ENCODE peak calls at places on chromosomes 5 and 9, in four cellular contexts. S, D, P and E are unnamed samples.

GRCh38 chr9:24801344-24801743 is 255.6 kb upstream of the IZUMO3 start:
- DNase-seq in S (no peak), D (no peak), P (no peak), E (no peak)

GRCh38 chr9:83441390-83441789 is 96.8 kb downstream of the FRMD3 start:
- DNase-seq in S (no peak), D (no peak), P (no peak), E (no peak)

GRCh38 chr9:101465330-101465915 is 29.8 kb upstream of the ALDOB start:
- DNase-seq in S (no peak), D (peak; percentile 77), P (peak; percentile 79), E (no peak)

GRCh38 chr9:98781588-98782383 is 14.6 kb downstream of the ANKS6 start:
- DNase-seq in S (no peak), D (peak; percentile 77), P (no peak), E (peak; percentile 41)

GRCh38 chr9:131426545-131426944 is 32.7 kb downstream of the PRRC2B start:
- DNase-seq in S (no peak), D (no peak), P (no peak), E (no peak)

GRCh38 chr5:75023368-75024159 is 28.8 kb downstream of the GCNT4 start:
- DNase-seq in S (no peak), D (no peak), P (no peak), E (no peak)

GRCh38 chr5:13511442-13511841 is 433.0 kb downstream of the DNAH5 start:
- DNase-seq in S (no peak), D (no peak), P (no peak), E (no peak)

GRCh38 chr5:129973716-129974426 is 69.6 kb downstream of the CHSY3 start:
- DNase-seq in S (no peak), D (no peak), P (no peak), E (no peak)

GRCh38 chr5:81530919-81531318 is 137.0 kb upstream of the ACOT12 start:
- DNase-seq in S (no peak), D (no peak), P (no peak), E (no peak)

GRCh38 chr9:131402738-131403492 is 9.0 kb downstream of the PRRC2B start:
- DNase-seq in S (no peak), D (peak; percentile 79), P (no peak), E (peak; percentile 1)

GRCh38 chr5:154826-155225 is 36.5 kb upstream of the LRRC14B start:
- DNase-seq in S (no peak), D (no peak), P (no peak), E (no peak)

GRCh38 chr9:87739546-87739945 is 13.6 kb downstream of the CTSL start:
- DNase-seq in S (no peak), D (no peak), P (no peak), E (no peak)

GRCh38 chr5:2876183-2876582 is 124.7 kb upstream of the IRX2 start:
- DNase-seq in S (no peak), D (no peak), P (no peak), E (no peak)

GRCh38 chr9:131034268-131034667 is 25.3 kb downstream of the LAMC3 start:
- DNase-seq in S (no peak), D (no peak), P (no peak), E (no peak)

GRCh38 chr9:33437235-33437634 is 10.2 kb downstream of the AQP3 start:
- DNase-seq in S (no peak), D (no peak), P (no peak), E (peak; percentile 15)

GRCh38 chr5:6408627-6409446 is 30.5 kb upstream of the MED10 start:
- DNase-seq in S (no peak), D (no peak), P (no peak), E (peak; percentile 25)

GRCh38 chr9:123026425-123026824 is 7.0 kb upstream of the GPR21 start:
- DNase-seq in S (no peak), D (no peak), P (no peak), E (no peak)

GRCh38 chr9:114007991-114008666 is 70.0 kb downstream of the AMBP start:
- DNase-seq in S (no peak), D (no peak), P (no peak), E (no peak)

GRCh38 chr9:136693490-136694162 is 6.4 kb upstream of the AGPAT2 start:
- DNase-seq in S (no peak), D (peak; percentile 86), P (no peak), E (peak; percentile 82)

GRCh38 chr5:81838307-81838906 is 87.5 kb upstream of the SSBP2 start:
- DNase-seq in S (no peak), D (peak; percentile 62), P (peak; percentile 73), E (peak; percentile 36)

GRCh38 chr5:15008476-15008875 is 136.9 kb upstream of the ANKH start:
- DNase-seq in S (no peak), D (peak; percentile 94), P (peak; percentile 63), E (no peak)

GRCh38 chr5:93929146-93929545 is 187.7 kb upstream of the POU5F2 start:
- DNase-seq in S (no peak), D (no peak), P (no peak), E (no peak)

GRCh38 chr5:11319851-11320580 is 559.0 kb upstream of the DAP start:
- DNase-seq in S (no peak), D (no peak), P (no peak), E (no peak)

GRCh38 chr5:66513130-66513529 is 83.1 kb upstream of the MAST4 start:
- DNase-seq in S (no peak), D (no peak), P (no peak), E (no peak)

GRCh38 chr5:176466245-176466871 is 18.2 kb downstream of the FAF2 start:
- DNase-seq in S (no peak), D (peak; percentile 61), P (no peak), E (no peak)

GRCh38 chr9:108209132-108209700 is 646.6 kb downstream of the ACTL7B start:
- DNase-seq in S (no peak), D (no peak), P (no peak), E (no peak)

GRCh38 chr5:84564311-84564710 is 179.6 kb upstream of the EDIL3 start:
- DNase-seq in S (no peak), D (no peak), P (peak; percentile 48), E (no peak)

GRCh38 chr9:135336722-135337490 is 142.7 kb upstream of the PPP1R26 start:
- DNase-seq in S (no peak), D (no peak), P (no peak), E (no peak)

GRCh38 chr9:135332516-135332915 is 147.1 kb upstream of the PPP1R26 start:
- DNase-seq in S (no peak), D (no peak), P (no peak), E (no peak)

GRCh38 chr9:135332979-135333748 is 146.4 kb upstream of the PPP1R26 start:
- DNase-seq in S (no peak), D (no peak), P (no peak), E (no peak)

GRCh38 chr9:135335691-135336181 is 143.8 kb upstream of the PPP1R26 start:
- DNase-seq in S (no peak), D (no peak), P (no peak), E (no peak)

GRCh38 chr9:135334953-135335460 is 144.6 kb upstream of the PPP1R26 start:
- DNase-seq in S (no peak), D (no peak), P (no peak), E (no peak)
- TF ChIP-seq JUNB in S (no peak), D (no peak), P (no peak), E (no peak)

DNA sequence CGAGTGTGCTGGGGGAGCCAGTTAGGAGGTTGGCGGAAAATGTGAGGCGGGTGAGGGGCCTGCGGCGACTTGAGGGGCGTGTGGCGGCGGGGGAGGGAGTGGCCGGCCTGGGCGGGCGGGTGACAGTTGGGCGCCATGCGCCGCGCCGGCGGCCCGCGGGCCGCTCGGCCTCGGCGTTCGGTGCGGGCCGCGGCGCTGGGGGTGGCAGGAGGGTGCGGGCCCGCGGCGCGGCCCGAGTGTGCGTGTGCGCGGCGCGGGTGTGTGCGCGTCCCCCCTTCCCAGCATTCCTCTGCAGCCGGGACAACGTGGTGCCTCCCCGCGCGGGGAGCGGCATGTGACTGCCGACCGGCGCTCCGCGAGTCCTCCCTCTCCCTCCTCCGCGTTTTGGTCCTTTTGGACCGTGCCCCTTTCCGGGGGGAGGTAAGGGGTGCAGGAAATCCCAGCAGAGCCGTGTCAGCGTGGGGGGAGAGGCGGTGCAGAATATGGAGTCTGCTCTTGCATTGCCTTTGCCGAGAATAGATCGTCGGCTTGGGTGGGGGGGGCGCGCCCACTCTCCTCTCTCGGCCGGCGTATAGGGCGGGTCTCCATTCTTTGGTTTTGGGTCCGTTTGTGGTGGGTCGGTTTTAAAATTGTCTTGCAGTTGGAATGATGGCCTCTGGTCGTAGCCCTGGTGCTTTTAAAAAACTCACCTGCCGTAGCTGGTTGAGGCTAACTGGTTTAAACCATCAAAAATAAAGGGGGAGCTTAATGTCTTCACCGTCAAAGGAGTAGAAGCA is 1.9 kb downstream of the LARP1 start:
- DNase-seq in S (no peak), D (peak; percentile 41), P (peak; percentile 56), E (peak; percentile 53)
- TF ChIP-seq JUNB in S (no peak), D (no peak), P (no peak), E (no peak)

DNA sequence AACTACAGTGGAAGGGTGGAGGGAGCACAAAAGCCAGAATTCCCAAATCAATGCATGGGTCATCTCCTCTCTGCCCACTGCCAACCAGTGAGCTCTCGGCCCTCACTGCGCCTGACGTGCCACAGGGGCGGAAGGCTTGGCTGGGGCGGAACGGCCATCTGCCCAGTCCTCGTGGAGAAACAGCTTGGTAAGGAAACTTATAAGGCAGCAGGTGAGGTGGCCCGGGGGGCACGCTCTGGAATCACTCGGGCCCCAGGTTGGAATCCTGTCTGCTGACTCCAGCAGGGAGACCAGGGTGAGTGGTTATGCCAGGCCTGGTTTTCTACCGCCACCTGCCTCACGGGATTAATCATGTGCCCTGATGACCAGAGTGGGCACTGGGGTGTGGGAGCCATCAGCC is 52.3 kb downstream of the VAV2 start:
- DNase-seq in S (no peak), D (no peak), P (no peak), E (no peak)
- TF ChIP-seq JUNB in S (no peak), D (no peak), P (no peak), E (no peak)

GRCh38 chr5:57497733-57498132 is 15.1 kb upstream of the ACTBL2 start:
- DNase-seq in S (no peak), D (no peak), P (no peak), E (no peak)

GRCh38 chr5:57504357-57504756 is 21.7 kb upstream of the ACTBL2 start:
- DNase-seq in S (no peak), D (peak; percentile 4), P (no peak), E (no peak)

GRCh38 chr5:57499262-57500050 is 16.8 kb upstream of the ACTBL2 start:
- DNase-seq in S (peak; percentile 44), D (peak; percentile 74), P (peak; percentile 89), E (peak; percentile 46)

GRCh38 chr5:57503433-57503832 is 20.8 kb upstream of the ACTBL2 start:
- DNase-seq in S (no peak), D (no peak), P (no peak), E (no peak)

DNA sequence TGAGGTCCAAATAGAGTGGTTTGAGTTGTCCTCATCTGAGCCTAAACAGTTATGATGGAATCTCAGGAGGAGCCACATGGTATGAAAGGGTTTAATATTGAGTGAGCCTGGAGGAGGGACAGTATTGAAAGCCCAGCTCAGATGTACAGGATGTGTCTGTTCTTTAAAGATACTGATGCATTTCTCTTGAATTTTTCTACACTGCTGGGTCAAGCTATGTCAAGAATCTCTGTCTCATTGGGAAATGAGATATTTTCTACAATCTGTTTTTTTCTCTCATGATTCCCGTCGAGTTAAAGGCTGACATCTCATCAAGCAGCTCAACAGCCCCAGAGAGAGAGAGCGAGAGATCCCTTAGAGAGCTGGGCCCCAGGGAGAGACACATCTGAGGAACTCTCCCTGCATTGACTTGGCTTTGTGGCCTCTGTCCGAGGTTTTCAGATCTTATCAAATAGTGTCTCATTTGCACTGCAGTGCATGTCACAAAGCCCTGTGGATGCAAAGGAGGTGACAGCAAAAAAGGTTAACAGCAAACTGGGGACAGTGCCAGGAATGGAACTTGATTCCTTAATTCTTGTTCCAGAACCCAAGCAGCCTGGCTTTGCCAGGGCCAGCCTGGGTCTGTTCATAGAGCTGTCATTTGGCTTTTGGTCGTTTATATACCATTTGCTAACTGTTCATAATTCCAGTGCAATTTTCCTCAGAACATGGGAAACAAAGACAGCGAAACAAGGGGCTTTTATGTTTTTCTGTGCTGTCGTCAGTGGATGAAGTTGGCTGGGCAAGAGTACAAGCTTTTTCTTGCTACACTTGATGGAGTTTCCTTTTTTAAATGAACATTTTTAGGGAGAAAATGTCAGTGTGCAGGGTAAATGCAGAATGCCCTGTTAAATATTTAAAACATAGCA is 19.1 kb upstream of the ACTBL2 start:
- DNase-seq in S (no peak), D (no peak), P (no peak), E (no peak)
- TF ChIP-seq JUNB in S (no peak), D (no peak), P (no peak), E (no peak)